ENCODE peak calls at places on chromosomes 3 and 15, in six cellular contexts. One of them, this sample, is unnamed.

GRCh38 chr3:100710355-100711198 is 1.3 kb downstream of the TFG start:
- DNase-seq in right atrium auricular region: no peak
- DNase-seq in lower lobe of right lung: no peak
- DNase-seq in MM.1S: peak; percentile 75
- DNase-seq in dorsolateral prefrontal cortex: no peak
- DNase-seq in coronary artery: no peak
- DNase-seq in this sample: no peak

GRCh38 chr3:64656544-64656943 is 31.3 kb downstream of the ADAMTS9 start:
- DNase-seq in lower lobe of right lung: no peak
- DNase-seq in MM.1S: no peak
- DNase-seq in coronary artery: no peak
- DNase-seq in dorsolateral prefrontal cortex: no peak
- DNase-seq in right atrium auricular region: no peak
- DNase-seq in this sample: no peak

GRCh38 chr3:10957976-10958749 is 34.4 kb upstream of the SLC6A1 start:
- DNase-seq in lower lobe of right lung: peak; percentile 95
- DNase-seq in MM.1S: no peak
- DNase-seq in right atrium auricular region: peak; percentile 70
- DNase-seq in coronary artery: no peak
- DNase-seq in dorsolateral prefrontal cortex: no peak
- DNase-seq in this sample: peak; percentile 91

GRCh38 chr3:148464246-148464645 is 233.5 kb upstream of the AGTR1 start:
- DNase-seq in coronary artery: no peak
- DNase-seq in right atrium auricular region: no peak
- DNase-seq in dorsolateral prefrontal cortex: no peak
- DNase-seq in MM.1S: no peak
- DNase-seq in lower lobe of right lung: no peak
- DNase-seq in this sample: no peak

GRCh38 chr3:20258371-20258770 is 72.4 kb upstream of the SGO1 start:
- DNase-seq in dorsolateral prefrontal cortex: no peak
- DNase-seq in MM.1S: no peak
- DNase-seq in coronary artery: no peak
- DNase-seq in right atrium auricular region: no peak
- DNase-seq in lower lobe of right lung: no peak
- DNase-seq in this sample: no peak

GRCh38 chr15:63950911-63951481 is 95.3 kb downstream of the DAPK2 start:
- DNase-seq in coronary artery: no peak
- DNase-seq in right atrium auricular region: peak; percentile 49
- DNase-seq in lower lobe of right lung: no peak
- DNase-seq in MM.1S: no peak
- DNase-seq in dorsolateral prefrontal cortex: no peak
- DNase-seq in this sample: no peak

GRCh38 chr15:62881056-62881455 is 161.5 kb upstream of the TPM1 start:
- DNase-seq in right atrium auricular region: no peak
- DNase-seq in dorsolateral prefrontal cortex: no peak
- DNase-seq in MM.1S: no peak
- DNase-seq in lower lobe of right lung: no peak
- DNase-seq in coronary artery: no peak
- DNase-seq in this sample: no peak

GRCh38 chr15:47333758-47334157 is 383.5 kb upstream of the SEMA6D start:
- DNase-seq in dorsolateral prefrontal cortex: no peak
- DNase-seq in coronary artery: no peak
- DNase-seq in MM.1S: no peak
- DNase-seq in lower lobe of right lung: no peak
- DNase-seq in right atrium auricular region: no peak
- DNase-seq in this sample: no peak

GRCh38 chr3:155981669-155982068 is 111.2 kb downstream of the GMPS start:
- DNase-seq in dorsolateral prefrontal cortex: no peak
- DNase-seq in right atrium auricular region: no peak
- DNase-seq in coronary artery: no peak
- DNase-seq in MM.1S: no peak
- DNase-seq in lower lobe of right lung: no peak
- DNase-seq in this sample: no peak

GRCh38 chr3:155984791-155985417 is 114.5 kb downstream of the GMPS start:
- DNase-seq in MM.1S: no peak
- DNase-seq in lower lobe of right lung: no peak
- DNase-seq in right atrium auricular region: no peak
- DNase-seq in coronary artery: no peak
- DNase-seq in dorsolateral prefrontal cortex: no peak
- DNase-seq in this sample: no peak

GRCh38 chr3:155979746-155980145 is 109.3 kb downstream of the GMPS start:
- DNase-seq in coronary artery: no peak
- DNase-seq in right atrium auricular region: no peak
- DNase-seq in dorsolateral prefrontal cortex: no peak
- DNase-seq in MM.1S: no peak
- DNase-seq in lower lobe of right lung: no peak
- DNase-seq in this sample: no peak

GRCh38 chr3:155989536-155989935 is 119.1 kb downstream of the GMPS start:
- DNase-seq in lower lobe of right lung: no peak
- DNase-seq in dorsolateral prefrontal cortex: no peak
- DNase-seq in right atrium auricular region: no peak
- DNase-seq in MM.1S: no peak
- DNase-seq in coronary artery: no peak
- DNase-seq in this sample: no peak

DNA sequence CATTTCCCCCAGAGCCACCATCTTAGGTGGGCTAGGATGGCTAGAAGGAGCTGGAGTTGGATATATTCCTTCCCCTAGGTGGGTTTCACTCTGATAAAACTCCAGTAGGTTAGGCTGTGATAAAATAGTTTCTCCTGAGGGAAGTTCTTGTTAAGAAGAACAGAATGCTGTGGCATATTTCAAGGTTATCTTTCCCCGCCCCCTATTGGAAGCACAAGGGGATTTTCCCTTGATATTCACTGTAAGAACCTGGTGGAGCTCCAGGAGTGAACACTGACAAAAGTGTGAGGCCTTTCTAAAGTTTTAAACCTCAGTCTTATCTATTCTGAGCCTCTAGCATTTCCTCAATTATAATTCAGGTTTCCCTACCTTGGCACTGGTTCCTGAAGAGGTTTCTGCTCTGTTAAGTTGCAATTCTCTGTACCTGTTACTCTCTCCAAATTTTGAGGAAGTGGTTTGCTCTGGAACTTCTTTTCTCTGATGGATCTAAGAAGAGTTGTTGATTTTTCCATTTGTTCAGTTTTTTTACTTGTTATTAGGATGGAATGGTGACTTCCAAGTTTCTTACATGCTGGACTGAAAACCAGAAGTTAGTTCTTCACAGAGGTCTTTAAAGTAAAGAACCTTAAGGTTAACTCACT is 113.5 kb downstream of the GMPS start:
- DNase-seq in dorsolateral prefrontal cortex: no peak
- DNase-seq in coronary artery: no peak
- DNase-seq in MM.1S: no peak
- DNase-seq in lower lobe of right lung: no peak
- DNase-seq in right atrium auricular region: no peak
- DNase-seq in this sample: no peak
- TF ChIP-seq CTCF in dorsolateral prefrontal cortex: no peak
- TF ChIP-seq CTCF in coronary artery: no peak
- TF ChIP-seq CTCF in MM.1S: no peak
- TF ChIP-seq CTCF in lower lobe of right lung: no peak
- TF ChIP-seq CTCF in right atrium auricular region: no peak
- TF ChIP-seq CTCF in this sample: no peak

GRCh38 chr3:31704156-31704555 is 171.4 kb downstream of the STT3B start:
- DNase-seq in MM.1S: no peak
- DNase-seq in coronary artery: no peak
- DNase-seq in right atrium auricular region: no peak
- DNase-seq in lower lobe of right lung: no peak
- DNase-seq in dorsolateral prefrontal cortex: no peak
- DNase-seq in this sample: no peak
- H3K27ac ChIP-seq in MM.1S: no peak overlapping the region
- H3K27ac ChIP-seq in coronary artery: no peak overlapping the region
- H3K27ac ChIP-seq in right atrium auricular region: no peak overlapping the region
- H3K27ac ChIP-seq in lower lobe of right lung: no peak overlapping the region
- H3K27ac ChIP-seq in dorsolateral prefrontal cortex: no peak overlapping the region
- H3K27ac ChIP-seq in this sample: no peak overlapping the region

GRCh38 chr3:67198374-67198773 is 200.3 kb downstream of the KBTBD8 start:
- DNase-seq in dorsolateral prefrontal cortex: no peak
- DNase-seq in coronary artery: no peak
- DNase-seq in right atrium auricular region: no peak
- DNase-seq in lower lobe of right lung: no peak
- DNase-seq in MM.1S: no peak
- DNase-seq in this sample: no peak

GRCh38 chr3:67192466-67192865 is 194.4 kb downstream of the KBTBD8 start:
- DNase-seq in coronary artery: no peak
- DNase-seq in MM.1S: no peak
- DNase-seq in lower lobe of right lung: no peak
- DNase-seq in right atrium auricular region: no peak
- DNase-seq in dorsolateral prefrontal cortex: no peak
- DNase-seq in this sample: no peak

GRCh38 chr3:67202053-67202452 is 203.9 kb downstream of the KBTBD8 start:
- DNase-seq in MM.1S: no peak
- DNase-seq in right atrium auricular region: no peak
- DNase-seq in dorsolateral prefrontal cortex: no peak
- DNase-seq in lower lobe of right lung: no peak
- DNase-seq in coronary artery: no peak
- DNase-seq in this sample: no peak

GRCh38 chr3:67200618-67201017 is 202.5 kb downstream of the KBTBD8 start:
- DNase-seq in lower lobe of right lung: no peak
- DNase-seq in dorsolateral prefrontal cortex: no peak
- DNase-seq in MM.1S: no peak
- DNase-seq in coronary artery: no peak
- DNase-seq in right atrium auricular region: no peak
- DNase-seq in this sample: no peak

DNA sequence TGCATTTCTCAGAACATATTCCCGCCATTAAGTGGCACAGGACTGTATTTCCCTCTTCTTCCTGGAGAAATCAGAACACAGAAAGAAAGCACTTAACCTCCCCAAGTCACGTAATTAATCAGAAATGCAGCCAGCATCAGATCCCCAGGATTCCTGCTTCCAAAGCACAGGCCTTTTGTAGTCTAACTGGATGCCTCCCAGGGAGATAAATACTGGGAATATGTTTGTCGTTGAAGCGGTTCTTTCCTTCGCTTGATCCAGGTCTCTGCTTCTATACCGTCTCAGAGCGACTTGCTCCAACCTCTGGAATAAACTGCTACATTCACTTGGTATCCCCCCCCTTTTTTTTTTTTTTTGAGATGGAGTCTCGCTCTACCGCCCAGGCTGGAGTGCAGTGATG is 198.6 kb downstream of the KBTBD8 start:
- DNase-seq in right atrium auricular region: no peak
- DNase-seq in lower lobe of right lung: no peak
- DNase-seq in dorsolateral prefrontal cortex: no peak
- DNase-seq in coronary artery: no peak
- DNase-seq in MM.1S: no peak
- DNase-seq in this sample: no peak
- H3K4me3 ChIP-seq in right atrium auricular region: no peak overlapping the region
- H3K4me3 ChIP-seq in lower lobe of right lung: no peak overlapping the region
- H3K4me3 ChIP-seq in dorsolateral prefrontal cortex: no peak overlapping the region
- H3K4me3 ChIP-seq in coronary artery: no peak overlapping the region
- H3K4me3 ChIP-seq in MM.1S: no peak overlapping the region
- H3K4me3 ChIP-seq in this sample: no peak overlapping the region

DNA sequence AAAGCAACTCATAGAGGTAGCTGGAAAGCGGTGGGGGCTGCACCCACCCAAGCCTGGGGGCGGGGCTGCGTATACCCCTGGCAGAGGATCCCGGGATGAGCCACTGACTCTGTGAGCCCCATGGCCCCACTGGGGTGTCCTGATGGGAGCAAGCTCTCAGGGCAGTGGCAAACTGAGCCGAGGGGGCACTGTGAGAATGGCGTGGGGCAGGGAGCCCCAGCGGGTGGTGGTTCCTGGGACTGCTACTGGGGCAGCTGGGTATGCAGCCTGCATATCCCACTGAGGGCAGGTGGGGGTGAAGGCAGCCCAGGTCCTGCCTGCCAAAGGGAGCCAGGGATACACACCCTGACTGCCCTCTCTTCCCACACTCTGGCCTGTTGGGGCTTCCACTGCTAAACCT is 59.4 kb downstream of the DNAJB8 start:
- DNase-seq in MM.1S: no peak
- DNase-seq in coronary artery: no peak
- DNase-seq in right atrium auricular region: no peak
- DNase-seq in lower lobe of right lung: no peak
- DNase-seq in dorsolateral prefrontal cortex: no peak
- DNase-seq in this sample: no peak
- TF ChIP-seq CTCF in MM.1S: no peak
- TF ChIP-seq CTCF in coronary artery: no peak
- TF ChIP-seq CTCF in right atrium auricular region: no peak
- TF ChIP-seq CTCF in lower lobe of right lung: no peak
- TF ChIP-seq CTCF in dorsolateral prefrontal cortex: no peak
- TF ChIP-seq CTCF in this sample: no peak

DNA sequence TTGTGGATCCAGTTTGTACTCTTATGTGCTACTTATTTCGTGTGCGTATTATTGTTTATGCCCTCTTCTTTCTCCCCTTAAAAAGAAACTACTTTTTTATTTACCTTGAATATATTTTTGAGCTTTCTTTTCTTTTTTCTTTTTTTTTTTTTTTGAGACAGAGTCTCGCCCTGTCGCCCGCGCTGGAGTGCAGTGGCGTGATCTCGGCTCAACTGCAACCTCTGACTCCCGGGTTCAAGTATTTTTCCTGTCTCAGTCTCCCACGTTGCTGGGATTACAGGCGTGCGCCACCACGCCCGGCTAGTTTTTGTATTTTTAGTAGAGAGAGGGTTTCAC is 1.5 kb downstream of the SLC25A38 start:
- DNase-seq in lower lobe of right lung: no peak
- DNase-seq in right atrium auricular region: no peak
- DNase-seq in dorsolateral prefrontal cortex: no peak
- DNase-seq in MM.1S: no peak
- DNase-seq in coronary artery: no peak
- DNase-seq in this sample: no peak
- H3K27ac ChIP-seq in lower lobe of right lung: peak overlapping the region; percentile 99
- H3K27ac ChIP-seq in right atrium auricular region: peak overlapping the region; percentile 87
- H3K27ac ChIP-seq in dorsolateral prefrontal cortex: no peak overlapping the region
- H3K27ac ChIP-seq in MM.1S: peak overlapping the region; percentile 22
- H3K27ac ChIP-seq in coronary artery: no peak overlapping the region
- H3K27ac ChIP-seq in this sample: peak overlapping the region; percentile 92

This sample was measured in left lung.